ENCODE peak calls at places on chromosomes 12 and 14, in seven cellular contexts. P is H4; W is LoVo; G is stimulated activated CD4-positive, alpha-beta T cell treated with anti-CD3 and anti-CD28 coated beads, Interleukin-15, amount 100 ng/mL, for 48 hours; K is T-helper 2 cell; Z is CD8-positive, alpha-beta T cell; J is GM20000. M is an unnamed sample.

GRCh38 chr12:62957233-62957953 is 22.4 kb upstream of the PPM1H start:
- DNase-seq in W (no peak), G (no peak), P (peak), J (no peak), Z (no peak), K (no peak), M (no peak)

GRCh38 chr12:130754234-130755001 is 38.3 kb upstream of the RIMBP2 start:
- DNase-seq in W (no peak), Z (no peak), P (no peak), J (no peak), K (no peak), G (no peak), M (no peak)

GRCh38 chr14:78356406-78356805 is 186.2 kb downstream of the NRXN3 start:
- DNase-seq in J (no peak), Z (no peak), K (no peak), W (no peak), G (no peak), P (no peak), M (no peak)

GRCh38 chr12:66262737-66263136 is 39.6 kb upstream of the HELB start:
- DNase-seq in G (no peak), Z (no peak), J (no peak), K (no peak), P (no peak), W (no peak), M (no peak)

GRCh38 chr14:69460093-69460701 is 24.3 kb upstream of the PLEKHD1 start:
- DNase-seq in Z (peak), J (peak), G (peak), K (peak), W (peak), P (peak), M (peak)

GRCh38 chr14:93909429-93910128 is 17.6 kb upstream of the FAM181A start:
- DNase-seq in Z (no peak), P (no peak), W (no peak), K (no peak), G (no peak), J (no peak), M (no peak)

GRCh38 chr12:67764055-67764454 is 115.5 kb downstream of the DYRK2 start:
- DNase-seq in W (no peak), Z (no peak), P (no peak), J (no peak), G (no peak), K (no peak), M (no peak)

GRCh38 chr14:76541594-76542219 is 165.8 kb downstream of the ESRRB start:
- DNase-seq in P (no peak), K (no peak), Z (no peak), W (no peak), G (no peak), J (no peak), M (no peak)

GRCh38 chr12:101407054-101407437 is 526 bp downstream of the ARL1 start:
- DNase-seq in P (no peak), J (peak), K (no peak), W (peak), Z (no peak), G (peak), M (peak)

GRCh38 chr14:34650786-34651584 is 21.0 kb upstream of the SNX6 start:
- DNase-seq in K (no peak), G (no peak), J (no peak), Z (no peak), W (peak), P (peak), M (peak)

GRCh38 chr14:29930283-29930682 is 2.6 kb upstream of the PRKD1 start:
- DNase-seq in J (no peak), P (no peak), G (no peak), W (no peak), K (no peak), Z (no peak), M (no peak)

GRCh38 chr12:42422785-42423184 is 96.8 kb downstream of the PPHLN1 start:
- DNase-seq in P (no peak), G (no peak), K (no peak), Z (no peak), J (no peak), W (no peak), M (no peak)

GRCh38 chr14:89899917-89900680 is 54.4 kb downstream of the EFCAB11 start:
- DNase-seq in P (no peak), W (peak), K (no peak), G (no peak), J (peak), Z (no peak), M (peak)